ENCODE peak calls at places on chromosomes 16 and 17, in nine cellular contexts. Y is kidney, V is K562, K is cardiac muscle cell, T is Peyer's patch, U is ovary, G is neural progenitor cell, X is RWPE2, N is left ventricle myocardium inferior. R is an unnamed sample.

GRCh38 chr16:30377050-30377811 is 2.6 kb downstream of the MYL11 start:
- DNase-seq in X (no peak), Y (no peak), T (peak; percentile 57), U (no peak), N (no peak), V (peak; percentile 81), G (peak; percentile 38), K (no peak), R (no peak)

GRCh38 chr17:57913576-57914273 is 41.5 kb downstream of the CUEDC1 start:
- DNase-seq in Y (no peak), T (no peak), X (no peak), U (no peak), K (peak; percentile 23), V (no peak), G (no peak), N (no peak), R (no peak)

GRCh38 chr16:67915831-67916723 is 15.6 kb downstream of the CTRL start:
- DNase-seq in X (no peak), K (no peak), G (no peak), T (peak; percentile 80), U (no peak), V (no peak), Y (no peak), N (no peak), R (no peak)

GRCh38 chr16:25568991-25569390 is 122.8 kb upstream of the HS3ST4 start:
- DNase-seq in Y (no peak), K (no peak), X (no peak), T (no peak), V (no peak), N (no peak), U (no peak), G (no peak), R (no peak)

GRCh38 chr17:70405492-70406220 is 236.3 kb downstream of the KCNJ2 start:
- DNase-seq in X (peak; percentile 52), U (no peak), K (peak; percentile 94), Y (no peak), G (no peak), T (no peak), N (no peak), V (no peak), R (no peak)

GRCh38 chr17:82750241-82750905 is 1.5 kb upstream of the TBCD start:
- DNase-seq in Y (peak; percentile 81), K (no peak), U (no peak), N (no peak), V (no peak), X (no peak), G (peak; percentile 55), T (no peak), R (no peak)

GRCh38 chr16:12271006-12271405 is 294.5 kb downstream of the SNX29 start:
- DNase-seq in Y (no peak), U (no peak), N (no peak), V (peak; percentile 50), K (peak; percentile 17), X (no peak), G (peak; percentile 75), T (no peak), R (no peak)

GRCh38 chr17:74206332-74206818 is 2.9 kb downstream of the RPL38 start:
- DNase-seq in T (no peak), U (no peak), Y (no peak), V (no peak), N (no peak), K (no peak), X (no peak), G (no peak), R (no peak)

GRCh38 chr17:35390663-35391062 is 17.2 kb upstream of the SLFN11 start:
- DNase-seq in T (no peak), K (peak; percentile 69), G (no peak), V (no peak), X (no peak), U (no peak), N (no peak), Y (no peak), R (no peak)

GRCh38 chr16:30786936-30787612 is at the start of gene ZNF629:
- DNase-seq in K (peak; percentile 79), Y (peak; percentile 91), X (peak; percentile 74), V (peak; percentile 83), N (peak; percentile 73), G (peak; percentile 90), U (peak; percentile 74), T (peak; percentile 75), R (peak; percentile 33)

GRCh38 chr17:19013226-19013625 is 8.7 kb upstream of the FAM83G start:
- DNase-seq in T (no peak), U (no peak), N (no peak), K (no peak), G (no peak), Y (peak; percentile 53), V (no peak), X (no peak), R (no peak)

GRCh38 chr17:36578671-36579070 is 13.0 kb upstream of the DHRS11 start:
- DNase-seq in V (no peak), G (no peak), T (no peak), X (no peak), K (peak; percentile 16), Y (no peak), U (no peak), N (no peak), R (no peak)

GRCh38 chr16:27366687-27367462 is 35.1 kb upstream of the IL21R start:
- DNase-seq in X (no peak), U (no peak), N (no peak), V (peak; percentile 15), G (no peak), Y (no peak), T (peak; percentile 54), K (peak; percentile 30), R (no peak)

GRCh38 chr16:85418978-85419491 is 194.1 kb upstream of the GSE1 start:
- DNase-seq in K (no peak), Y (no peak), V (no peak), T (no peak), U (peak; percentile 7), G (peak; percentile 34), N (peak; percentile 7), X (peak; percentile 36), R (no peak)

GRCh38 chr16:86343111-86343642 is 167.2 kb upstream of the FOXF1 start:
- DNase-seq in U (no peak), T (no peak), X (no peak), Y (no peak), N (peak; percentile 24), V (no peak), K (peak; percentile 84), G (no peak), R (no peak)

GRCh38 chr17:32943647-32944191 is 15.8 kb downstream of the TMEM98 start:
- DNase-seq in T (no peak), K (peak; percentile 95), V (no peak), N (no peak), Y (no peak), X (no peak), G (no peak), U (peak; percentile 66), R (no peak)

GRCh38 chr16:66551788-66552287 is 538 bp upstream of the CKLF start:
- DNase-seq in X (no peak), U (peak; percentile 30), T (no peak), V (no peak), G (no peak), N (no peak), Y (no peak), K (no peak), R (no peak)

GRCh38 chr16:66553223-66553622 is 847 bp downstream of the CKLF start:
- DNase-seq in Y (no peak), U (no peak), T (no peak), K (no peak), V (no peak), N (no peak), X (no peak), G (no peak), R (no peak)

GRCh38 chr16:66549284-66550131 is at the start of gene TK2:
- DNase-seq in K (peak; percentile 85), Y (peak; percentile 89), U (peak; percentile 78), G (peak; percentile 79), T (peak; percentile 81), V (peak; percentile 74), X (no peak), N (peak; percentile 72), R (peak; percentile 58)

GRCh38 chr16:66552288-66553143 is at the start of gene CKLF:
- DNase-seq in X (peak; percentile 82), G (peak; percentile 91), Y (peak; percentile 96), K (peak; percentile 92), N (peak; percentile 91), T (peak; percentile 93), V (peak; percentile 96), U (peak; percentile 86), R (peak; percentile 92)

DNA sequence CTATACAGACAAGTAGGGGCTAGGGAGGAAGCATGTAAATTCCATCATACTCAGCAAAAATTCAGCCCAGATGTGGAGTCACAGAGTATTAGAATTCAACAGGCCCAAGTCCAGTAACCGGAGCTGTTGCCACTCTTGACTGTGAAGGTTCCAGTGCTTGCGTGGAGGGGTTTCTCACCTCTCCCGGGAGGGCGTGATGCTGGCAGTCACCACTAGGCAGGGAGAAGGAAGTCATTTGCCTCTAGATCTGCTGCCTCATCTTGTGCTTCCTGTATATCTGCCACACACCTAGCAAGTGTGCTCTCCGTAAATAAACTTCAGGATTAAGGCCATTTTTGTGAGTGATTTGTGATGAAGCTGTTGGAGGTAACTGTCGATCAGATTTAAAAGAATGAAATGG is 1.0 kb upstream of the CKLF start:
- DNase-seq in Y (no peak), X (no peak), T (no peak), K (no peak), N (no peak), G (peak; percentile 37), V (peak; percentile 74), U (peak; percentile 22), R (peak; percentile 62)
- H3K4me3 ChIP-seq in Y (no peak overlapping the region), X (no peak overlapping the region), T (no peak overlapping the region), K (no peak overlapping the region), N (no peak overlapping the region), G (no peak overlapping the region), V (no peak overlapping the region), U (no peak overlapping the region), R (peak overlapping the region; percentile 94)

GRCh38 chr17:10623786-10624338 is 33.2 kb downstream of the MYH3 start:
- DNase-seq in X (no peak), G (no peak), T (no peak), N (no peak), Y (no peak), K (no peak), U (no peak), V (no peak), R (no peak)
- H3K27ac ChIP-seq in X (peak overlapping the region; percentile 64), G (no peak overlapping the region), T (no peak overlapping the region), N (no peak overlapping the region), Y (no peak overlapping the region), K (no peak overlapping the region), U (no peak overlapping the region), V (no peak overlapping the region), R (no peak overlapping the region)

DNA sequence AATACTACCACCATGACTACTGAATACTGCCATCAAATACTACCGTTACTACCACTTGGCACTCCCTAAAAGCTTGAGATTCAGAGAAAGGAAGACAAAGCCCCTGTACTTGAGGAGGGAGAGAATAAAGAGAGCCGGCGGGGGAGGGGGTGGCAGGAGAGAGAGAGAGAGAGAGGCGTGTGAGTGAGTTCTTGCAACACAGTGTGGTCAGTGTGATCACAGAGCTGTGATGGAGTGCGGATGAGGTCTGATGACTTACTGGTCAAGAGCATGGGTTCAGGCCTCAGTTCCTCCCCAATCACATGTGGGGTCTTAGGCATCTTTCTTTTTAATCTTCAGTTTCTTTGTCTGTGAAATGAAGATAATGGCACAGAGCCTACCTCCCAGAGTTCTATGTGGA is 19.2 kb downstream of the PRKCB start:
- DNase-seq in X (no peak), U (no peak), K (no peak), V (no peak), T (no peak), Y (no peak), G (no peak), N (no peak), R (no peak)
- H3K4me1 ChIP-seq in X (no peaks in the 10 kb centered on the region), U (no peaks in the 10 kb centered on the region), K (peaks cover 18% of the 10 kb centered on the region), V (peaks cover 20% of the 10 kb centered on the region), T (no peaks in the 10 kb centered on the region), Y (no peaks in the 10 kb centered on the region), G (peaks cover 20% of the 10 kb centered on the region), N (peaks cover 4% of the 10 kb centered on the region), R (peaks cover 27% of the 10 kb centered on the region)

GRCh38 chr17:15943971-15944719 is 785 bp upstream of the ADORA2B start:
- DNase-seq in N (no peak), Y (peak; percentile 54), G (no peak), T (no peak), X (no peak), K (no peak), V (no peak), U (no peak), R (no peak)
- H3K4me3 ChIP-seq in N (peak overlapping the region; percentile 75), Y (peak overlapping the region; percentile 61), G (peak overlapping the region; percentile 70), T (peak overlapping the region; percentile 60), X (peak overlapping the region; percentile 48), K (peak overlapping the region; percentile 64), V (peak overlapping the region; percentile 61), U (peak overlapping the region; percentile 40), R (peak overlapping the region; percentile 60)

R was measured in naive thymus-derived CD4-positive, alpha-beta T cell.